ENCODE peak calls at places on chromosome 14, in five cellular contexts. Y is CD8-positive, alpha-beta T cell; A is AG04450; T is CD4-positive, alpha-beta T cell; W is thoracic aorta. F is an unnamed sample.

GRCh38 chr14:35384386-35385041 is 20.0 kb downstream of the NFKBIA start:
- DNase-seq in Y (no peak), A (peak; percentile 91), T (no peak), W (no peak), F (no peak)

GRCh38 chr14:46574236-46574970 is 77.2 kb downstream of the RPL10L start:
- DNase-seq in Y (no peak), A (no peak), T (no peak), W (no peak), F (no peak)

GRCh38 chr14:71931492-71932228 is 569 bp upstream of the RGS6 start:
- DNase-seq in Y (no peak), A (no peak), T (no peak), W (no peak), F (no peak)

GRCh38 chr14:73759183-73759713 is 45.1 kb upstream of the PNMA1 start:
- DNase-seq in Y (peak; percentile 59), A (no peak), T (peak; percentile 39), W (no peak), F (no peak)

GRCh38 chr14:85527006-85527405 is 2.9 kb upstream of the FLRT2 start:
- DNase-seq in Y (no peak), A (no peak), T (no peak), W (no peak), F (no peak)

GRCh38 chr14:67856806-67857205 is 37.2 kb downstream of the RAD51B start:
- DNase-seq in Y (no peak), A (no peak), T (no peak), W (no peak), F (no peak)

GRCh38 chr14:25055998-25056687 is 6.2 kb upstream of the STXBP6 start:
- DNase-seq in Y (no peak), A (no peak), T (no peak), W (no peak), F (no peak)

GRCh38 chr14:101009531-101009930 is 106.0 kb upstream of the RTL1 start:
- DNase-seq in Y (no peak), A (no peak), T (no peak), W (no peak), F (no peak)

GRCh38 chr14:54121461-54121860 is 164.8 kb upstream of the BMP4 start:
- DNase-seq in Y (no peak), A (no peak), T (no peak), W (no peak), F (no peak)

GRCh38 chr14:51593397-51593796 is 58.3 kb upstream of the FRMD6 start:
- DNase-seq in Y (no peak), A (no peak), T (no peak), W (no peak), F (no peak)

GRCh38 chr14:100405752-100406455 is 82.8 kb downstream of the SLC25A47 start:
- DNase-seq in Y (no peak), A (no peak), T (no peak), W (no peak), F (no peak)

GRCh38 chr14:105248368-105249174 is at the start of gene BTBD6:
- DNase-seq in Y (peak; percentile 88), A (peak; percentile 23), T (peak; percentile 80), W (peak; percentile 60), F (peak; percentile 88)

GRCh38 chr14:99741227-99741976 is 51.8 kb upstream of the EML1 start:
- DNase-seq in Y (no peak), A (no peak), T (no peak), W (no peak), F (no peak)

GRCh38 chr14:55129428-55130193 is 559 bp downstream of the LGALS3 start:
- DNase-seq in Y (peak; percentile 49), A (no peak), T (peak; percentile 19), W (peak; percentile 26), F (peak; percentile 63)

GRCh38 chr14:55133416-55133815 is 4.4 kb downstream of the LGALS3 start:
- DNase-seq in Y (no peak), A (no peak), T (no peak), W (no peak), F (no peak)

GRCh38 chr14:55130194-55130550 is 1.1 kb downstream of the LGALS3 start:
- DNase-seq in Y (no peak), A (no peak), T (no peak), W (no peak), F (no peak)

GRCh38 chr14:55129086-55129427 is at the start of gene LGALS3:
- DNase-seq in Y (peak; percentile 36), A (no peak), T (no peak), W (peak; percentile 24), F (no peak)

GRCh38 chr14:55131782-55132181 is 2.7 kb downstream of the LGALS3 start:
- DNase-seq in Y (no peak), A (no peak), T (no peak), W (no peak), F (no peak)
- TF ChIP-seq CTCF in Y (no peak), A (peak; percentile 5), T (no peak), W (no peak), F (no peak)

DNA sequence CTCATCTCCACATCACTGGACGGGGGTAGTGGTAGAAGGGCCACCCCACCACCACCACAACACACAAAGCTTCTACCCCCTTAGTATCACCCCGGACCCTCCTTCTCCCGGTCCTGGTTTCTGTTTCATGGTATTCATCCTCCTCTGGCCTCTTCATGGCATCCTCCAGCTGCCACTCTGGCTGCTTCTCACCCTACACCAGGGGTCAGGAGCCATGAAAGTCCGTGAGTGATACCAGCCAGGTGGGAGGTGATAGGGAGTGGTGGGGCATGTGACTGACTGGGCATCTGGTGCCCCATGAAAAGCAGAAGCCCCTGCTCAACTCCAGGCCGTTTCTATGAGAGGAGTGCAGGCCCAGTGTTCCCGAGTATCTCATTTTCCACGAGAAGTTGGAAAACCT is 151.4 kb upstream of the HIF1A start:
- DNase-seq in Y (no peak), A (no peak), T (no peak), W (no peak), F (no peak)
- TF ChIP-seq CTCF in Y (no peak), A (no peak), T (no peak), W (no peak), F (no peak)

GRCh38 chr14:64951724-64952123 is 9.2 kb upstream of the GPX2 start:
- DNase-seq in Y (no peak), A (no peak), T (no peak), W (no peak), F (no peak)

GRCh38 chr14:64953661-64954060 is 11.1 kb upstream of the GPX2 start:
- DNase-seq in Y (no peak), A (no peak), T (no peak), W (no peak), F (no peak)

GRCh38 chr14:64951291-64951690 is 8.7 kb upstream of the GPX2 start:
- DNase-seq in Y (no peak), A (no peak), T (no peak), W (no peak), F (no peak)

GRCh38 chr14:64953310-64953654 is 10.7 kb upstream of the GPX2 start:
- DNase-seq in Y (no peak), A (no peak), T (no peak), W (no peak), F (no peak)

GRCh38 chr14:64952598-64953309 is 10.2 kb upstream of the GPX2 start:
- DNase-seq in Y (no peak), A (no peak), T (no peak), W (no peak), F (no peak)
- TF ChIP-seq CTCF in Y (no peak), A (peak; percentile 6), T (no peak), W (no peak), F (no peak)

GRCh38 chr14:57870686-57871457 is 5.0 kb upstream of the SLC35F4 start:
- DNase-seq in Y (no peak), A (no peak), T (no peak), W (no peak), F (no peak)

GRCh38 chr14:57869530-57870088 is 3.7 kb upstream of the SLC35F4 start:
- DNase-seq in Y (no peak), A (no peak), T (no peak), W (no peak), F (no peak)

GRCh38 chr14:57875296-57875695 is 9.4 kb upstream of the SLC35F4 start:
- DNase-seq in Y (no peak), A (no peak), T (no peak), W (no peak), F (no peak)

GRCh38 chr14:57875985-57876384 is 10.1 kb upstream of the SLC35F4 start:
- DNase-seq in Y (no peak), A (no peak), T (no peak), W (no peak), F (no peak)

GRCh38 chr14:57871487-57872080 is 5.7 kb upstream of the SLC35F4 start:
- DNase-seq in Y (no peak), A (peak; percentile 2), T (no peak), W (no peak), F (no peak)
- TF ChIP-seq CTCF in Y (no peak), A (peak; percentile 71), T (no peak), W (peak; percentile 44), F (no peak)

GRCh38 chr14:75577090-75577489 is 1.3 kb upstream of the FLVCR2 start:
- DNase-seq in Y (no peak), A (no peak), T (no peak), W (no peak), F (no peak)

GRCh38 chr14:75579882-75580281 is 1.5 kb downstream of the FLVCR2 start:
- DNase-seq in Y (no peak), A (no peak), T (no peak), W (no peak), F (no peak)

GRCh38 chr14:75578099-75578785 is at the start of gene FLVCR2:
- DNase-seq in Y (peak; percentile 50), A (no peak), T (peak; percentile 39), W (peak; percentile 18), F (peak; percentile 33)

GRCh38 chr14:75577724-75578098 is 709 bp upstream of the FLVCR2 start:
- DNase-seq in Y (peak; percentile 69), A (peak; percentile 55), T (peak; percentile 53), W (peak; percentile 72), F (peak; percentile 57)

GRCh38 chr14:75578786-75579781 is 664 bp downstream of the FLVCR2 start:
- DNase-seq in Y (no peak), A (no peak), T (no peak), W (no peak), F (no peak)
- TF ChIP-seq CTCF in Y (no peak), A (peak; percentile 25), T (no peak), W (peak; percentile 23), F (no peak)

DNA sequence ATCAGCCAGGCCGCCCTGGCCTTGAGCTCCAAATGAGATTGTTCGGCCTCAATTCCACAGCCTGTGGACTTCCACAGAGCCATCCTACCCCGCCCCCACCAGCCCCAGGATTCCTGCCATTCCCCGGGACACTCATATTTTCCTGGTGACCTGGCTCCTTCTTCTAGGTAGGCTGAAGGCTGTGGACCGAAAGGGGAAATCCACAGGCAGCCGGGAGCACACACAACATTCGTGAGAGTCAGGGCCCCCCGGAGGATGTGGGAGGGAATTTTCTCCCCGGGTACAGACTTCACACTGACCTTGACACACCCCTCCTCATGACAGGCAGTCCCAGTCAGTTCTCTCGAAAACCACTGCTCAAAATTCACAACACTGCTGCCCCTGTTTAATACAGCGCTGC is 39.9 kb downstream of the RIN3 start:
- DNase-seq in Y (no peak), A (no peak), T (no peak), W (no peak), F (no peak)
- TF ChIP-seq CTCF in Y (no peak), A (peak; percentile 18), T (no peak), W (no peak), F (no peak)

GRCh38 chr14:106790189-106791036 is 1264.0 kb downstream of the TMEM121 start:
- DNase-seq in Y (peak; percentile 75), A (no peak), T (peak; percentile 54), W (no peak), F (peak; percentile 73)
- TF ChIP-seq CTCF in Y (peak; percentile 98), A (peak; percentile 11), T (peak; percentile 90), W (peak; percentile 26), F (peak; percentile 90)

F was measured in natural killer cell.